ENCODE peak calls at places on chromosomes 12 and 14, in seven cellular contexts. One of them, this sample, is unnamed.

GRCh38 chr12:110111476-110112334 is 12.5 kb upstream of the IFT81 start:
- DNase-seq in cardiac muscle cell: no peak
- DNase-seq in heart right ventricle: no peak
- DNase-seq in GM23248: no peak
- DNase-seq in mammary epithelial cell: no peak
- DNase-seq in CD4-positive, alpha-beta memory T cell: no peak
- DNase-seq in naive thymus-derived CD4-positive, alpha-beta T cell: no peak
- DNase-seq in this sample: no peak

GRCh38 chr14:39015360-39015961 is 87.6 kb downstream of the SEC23A start:
- DNase-seq in cardiac muscle cell: peak; percentile 74
- DNase-seq in heart right ventricle: peak; percentile 25
- DNase-seq in GM23248: peak; percentile 71
- DNase-seq in mammary epithelial cell: peak; percentile 11
- DNase-seq in CD4-positive, alpha-beta memory T cell: peak; percentile 7
- DNase-seq in naive thymus-derived CD4-positive, alpha-beta T cell: peak; percentile 15
- DNase-seq in this sample: no peak

GRCh38 chr14:51396222-51396815 is 156.3 kb downstream of the TMX1 start:
- DNase-seq in cardiac muscle cell: peak; percentile 89
- DNase-seq in heart right ventricle: peak; percentile 10
- DNase-seq in GM23248: peak; percentile 96
- DNase-seq in mammary epithelial cell: peak; percentile 93
- DNase-seq in CD4-positive, alpha-beta memory T cell: no peak
- DNase-seq in naive thymus-derived CD4-positive, alpha-beta T cell: no peak
- DNase-seq in this sample: no peak

GRCh38 chr12:58171914-58172313 is 230.5 kb downstream of the ATP23 start:
- DNase-seq in cardiac muscle cell: peak; percentile 67
- DNase-seq in heart right ventricle: no peak
- DNase-seq in GM23248: peak; percentile 15
- DNase-seq in mammary epithelial cell: no peak
- DNase-seq in CD4-positive, alpha-beta memory T cell: no peak
- DNase-seq in naive thymus-derived CD4-positive, alpha-beta T cell: no peak
- DNase-seq in this sample: no peak

GRCh38 chr12:111066744-111067437 is 146.5 kb upstream of the MYL2 start:
- DNase-seq in cardiac muscle cell: no peak
- DNase-seq in heart right ventricle: no peak
- DNase-seq in GM23248: no peak
- DNase-seq in mammary epithelial cell: no peak
- DNase-seq in CD4-positive, alpha-beta memory T cell: no peak
- DNase-seq in naive thymus-derived CD4-positive, alpha-beta T cell: no peak
- DNase-seq in this sample: no peak

GRCh38 chr12:91189526-91189925 is 6.9 kb upstream of the DCN start:
- DNase-seq in cardiac muscle cell: peak; percentile 64
- DNase-seq in heart right ventricle: no peak
- DNase-seq in GM23248: peak; percentile 70
- DNase-seq in mammary epithelial cell: peak; percentile 33
- DNase-seq in CD4-positive, alpha-beta memory T cell: no peak
- DNase-seq in naive thymus-derived CD4-positive, alpha-beta T cell: no peak
- DNase-seq in this sample: no peak

GRCh38 chr14:25953532-25954144 is 644.2 kb downstream of the NOVA1 start:
- DNase-seq in cardiac muscle cell: peak; percentile 54
- DNase-seq in heart right ventricle: no peak
- DNase-seq in GM23248: peak; percentile 86
- DNase-seq in mammary epithelial cell: no peak
- DNase-seq in CD4-positive, alpha-beta memory T cell: no peak
- DNase-seq in naive thymus-derived CD4-positive, alpha-beta T cell: no peak
- DNase-seq in this sample: no peak

GRCh38 chr14:90061849-90062794 is at the start of gene KCNK13:
- DNase-seq in cardiac muscle cell: no peak
- DNase-seq in heart right ventricle: no peak
- DNase-seq in GM23248: peak; percentile 20
- DNase-seq in mammary epithelial cell: peak; percentile 28
- DNase-seq in CD4-positive, alpha-beta memory T cell: no peak
- DNase-seq in naive thymus-derived CD4-positive, alpha-beta T cell: no peak
- DNase-seq in this sample: no peak

GRCh38 chr14:60647081-60647836 is 2.0 kb downstream of the SIX1 start:
- DNase-seq in cardiac muscle cell: peak; percentile 32
- DNase-seq in heart right ventricle: no peak
- DNase-seq in GM23248: peak; percentile 91
- DNase-seq in mammary epithelial cell: peak; percentile 54
- DNase-seq in CD4-positive, alpha-beta memory T cell: no peak
- DNase-seq in naive thymus-derived CD4-positive, alpha-beta T cell: no peak
- DNase-seq in this sample: no peak

GRCh38 chr12:117069926-117070900 is 29.0 kb downstream of the TESC start:
- DNase-seq in cardiac muscle cell: no peak
- DNase-seq in heart right ventricle: no peak
- DNase-seq in GM23248: no peak
- DNase-seq in mammary epithelial cell: no peak
- DNase-seq in CD4-positive, alpha-beta memory T cell: no peak
- DNase-seq in naive thymus-derived CD4-positive, alpha-beta T cell: no peak
- DNase-seq in this sample: no peak

GRCh38 chr14:98103705-98104104 is 1168.3 kb downstream of the BCL11B start:
- DNase-seq in cardiac muscle cell: no peak
- DNase-seq in heart right ventricle: no peak
- DNase-seq in GM23248: no peak
- DNase-seq in mammary epithelial cell: no peak
- DNase-seq in CD4-positive, alpha-beta memory T cell: peak; percentile 15
- DNase-seq in naive thymus-derived CD4-positive, alpha-beta T cell: peak; percentile 73
- DNase-seq in this sample: no peak

GRCh38 chr14:33191855-33192254 is 253.2 kb downstream of the NPAS3 start:
- DNase-seq in cardiac muscle cell: no peak
- DNase-seq in heart right ventricle: no peak
- DNase-seq in GM23248: no peak
- DNase-seq in mammary epithelial cell: no peak
- DNase-seq in CD4-positive, alpha-beta memory T cell: no peak
- DNase-seq in naive thymus-derived CD4-positive, alpha-beta T cell: no peak
- DNase-seq in this sample: no peak

GRCh38 chr12:93908264-93908663 is 231.1 kb downstream of the CRADD start:
- DNase-seq in cardiac muscle cell: no peak
- DNase-seq in heart right ventricle: no peak
- DNase-seq in GM23248: no peak
- DNase-seq in mammary epithelial cell: no peak
- DNase-seq in CD4-positive, alpha-beta memory T cell: no peak
- DNase-seq in naive thymus-derived CD4-positive, alpha-beta T cell: no peak
- DNase-seq in this sample: no peak

GRCh38 chr12:103626498-103626897 is 39.4 kb downstream of the STAB2 start:
- DNase-seq in cardiac muscle cell: peak; percentile 47
- DNase-seq in heart right ventricle: peak; percentile 79
- DNase-seq in GM23248: peak; percentile 88
- DNase-seq in mammary epithelial cell: peak; percentile 66
- DNase-seq in CD4-positive, alpha-beta memory T cell: no peak
- DNase-seq in naive thymus-derived CD4-positive, alpha-beta T cell: no peak
- DNase-seq in this sample: no peak

GRCh38 chr12:11040162-11040561 is 9.0 kb upstream of the TAS2R31 start:
- DNase-seq in cardiac muscle cell: no peak
- DNase-seq in heart right ventricle: no peak
- DNase-seq in GM23248: peak; percentile 26
- DNase-seq in mammary epithelial cell: peak; percentile 5
- DNase-seq in CD4-positive, alpha-beta memory T cell: no peak
- DNase-seq in naive thymus-derived CD4-positive, alpha-beta T cell: no peak
- DNase-seq in this sample: no peak

GRCh38 chr12:52924764-52925716 is 20.2 kb upstream of the KRT8 start:
- DNase-seq in cardiac muscle cell: peak; percentile 94
- DNase-seq in heart right ventricle: no peak
- DNase-seq in GM23248: peak; percentile 86
- DNase-seq in mammary epithelial cell: peak; percentile 65
- DNase-seq in CD4-positive, alpha-beta memory T cell: no peak
- DNase-seq in naive thymus-derived CD4-positive, alpha-beta T cell: no peak
- DNase-seq in this sample: no peak

GRCh38 chr12:98998697-98999299 is 353.7 kb downstream of the APAF1 start:
- DNase-seq in cardiac muscle cell: peak; percentile 58
- DNase-seq in heart right ventricle: no peak
- DNase-seq in GM23248: peak; percentile 68
- DNase-seq in mammary epithelial cell: peak; percentile 26
- DNase-seq in CD4-positive, alpha-beta memory T cell: no peak
- DNase-seq in naive thymus-derived CD4-positive, alpha-beta T cell: no peak
- DNase-seq in this sample: no peak

GRCh38 chr12:79634957-79635471 is 55.8 kb downstream of the PAWR start:
- DNase-seq in cardiac muscle cell: no peak
- DNase-seq in heart right ventricle: no peak
- DNase-seq in GM23248: peak; percentile 78
- DNase-seq in mammary epithelial cell: peak; percentile 81
- DNase-seq in CD4-positive, alpha-beta memory T cell: no peak
- DNase-seq in naive thymus-derived CD4-positive, alpha-beta T cell: no peak
- DNase-seq in this sample: no peak

GRCh38 chr12:112124918-112125249 is 476 bp upstream of the TRAFD1 start:
- DNase-seq in cardiac muscle cell: no peak
- DNase-seq in heart right ventricle: no peak
- DNase-seq in GM23248: no peak
- DNase-seq in mammary epithelial cell: no peak
- DNase-seq in CD4-positive, alpha-beta memory T cell: no peak
- DNase-seq in naive thymus-derived CD4-positive, alpha-beta T cell: no peak
- DNase-seq in this sample: no peak

DNA sequence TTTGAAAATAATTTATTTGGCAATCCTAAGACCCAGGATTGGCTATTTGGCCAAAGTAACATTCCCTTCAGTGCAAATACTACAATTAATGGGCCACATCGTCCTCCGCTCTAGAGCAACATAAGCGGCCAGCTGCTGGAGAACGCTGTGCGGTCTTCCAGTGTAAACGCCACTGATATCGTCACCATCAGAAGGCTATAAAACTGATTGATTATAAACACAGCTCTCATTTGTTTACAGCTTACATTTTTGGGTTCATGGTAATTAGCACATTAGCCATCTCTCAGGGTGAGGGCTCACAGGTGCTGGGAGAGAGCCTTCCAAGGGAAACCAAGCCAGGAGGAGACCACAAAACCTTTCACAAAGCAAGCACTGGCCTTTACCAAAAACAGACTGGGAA is 130.2 kb upstream of the BMP4 start:
- DNase-seq in cardiac muscle cell: no peak
- DNase-seq in heart right ventricle: no peak
- DNase-seq in GM23248: no peak
- DNase-seq in mammary epithelial cell: no peak
- DNase-seq in CD4-positive, alpha-beta memory T cell: no peak
- DNase-seq in naive thymus-derived CD4-positive, alpha-beta T cell: no peak
- DNase-seq in this sample: no peak
- H3K9me3 ChIP-seq in cardiac muscle cell: no peaks in the 10 kb centered on the region
- H3K9me3 ChIP-seq in heart right ventricle: no peaks in the 10 kb centered on the region
- H3K9me3 ChIP-seq in GM23248: no peaks in the 10 kb centered on the region
- H3K9me3 ChIP-seq in mammary epithelial cell: no peaks in the 10 kb centered on the region
- H3K9me3 ChIP-seq in CD4-positive, alpha-beta memory T cell: no peaks in the 10 kb centered on the region
- H3K9me3 ChIP-seq in naive thymus-derived CD4-positive, alpha-beta T cell: no peaks in the 10 kb centered on the region
- H3K9me3 ChIP-seq in this sample: no peaks in the 10 kb centered on the region

DNA sequence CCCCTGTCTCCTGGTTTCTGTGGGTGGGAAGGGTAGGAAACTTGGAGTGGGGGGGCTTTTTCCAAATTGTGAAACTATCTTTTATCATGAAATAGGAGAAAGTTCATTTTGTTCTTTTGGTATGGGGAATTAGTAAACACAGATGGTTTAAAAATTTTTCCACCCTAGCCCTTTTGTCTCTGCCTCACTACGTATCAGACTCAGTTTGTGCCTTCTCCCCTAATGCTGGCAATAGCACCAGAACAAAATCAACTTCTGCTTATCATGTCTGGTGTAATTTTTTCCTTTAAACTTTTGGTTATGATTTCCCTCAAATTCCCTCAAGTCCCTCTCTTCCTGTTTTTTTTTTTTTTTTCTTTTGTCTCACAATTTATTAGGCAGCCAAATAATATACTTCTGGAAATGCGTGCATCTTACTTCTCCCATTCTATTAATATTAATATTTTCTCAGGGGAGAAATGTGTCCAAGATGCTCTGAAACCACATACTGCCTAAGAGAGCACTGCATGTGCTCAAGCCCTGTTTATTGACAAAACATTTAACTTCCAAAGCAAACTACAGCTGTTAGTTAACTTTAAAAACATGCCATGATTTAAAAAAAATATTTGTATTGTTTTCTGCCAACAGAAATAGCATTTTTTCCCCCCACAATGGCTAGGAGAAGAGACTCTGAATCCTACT is 35.4 kb downstream of the TESPA1 start:
- DNase-seq in cardiac muscle cell: no peak
- DNase-seq in heart right ventricle: no peak
- DNase-seq in GM23248: no peak
- DNase-seq in mammary epithelial cell: no peak
- DNase-seq in CD4-positive, alpha-beta memory T cell: no peak
- DNase-seq in naive thymus-derived CD4-positive, alpha-beta T cell: no peak
- DNase-seq in this sample: no peak
- H3K9me3 ChIP-seq in cardiac muscle cell: no peaks in the 10 kb centered on the region
- H3K9me3 ChIP-seq in heart right ventricle: no peaks in the 10 kb centered on the region
- H3K9me3 ChIP-seq in GM23248: no peaks in the 10 kb centered on the region
- H3K9me3 ChIP-seq in mammary epithelial cell: no peaks in the 10 kb centered on the region
- H3K9me3 ChIP-seq in CD4-positive, alpha-beta memory T cell: no peaks in the 10 kb centered on the region
- H3K9me3 ChIP-seq in naive thymus-derived CD4-positive, alpha-beta T cell: no peaks in the 10 kb centered on the region
- H3K9me3 ChIP-seq in this sample: no peaks in the 10 kb centered on the region

GRCh38 chr14:68427550-68427890 is 365.3 kb downstream of the ZFP36L1 start:
- DNase-seq in cardiac muscle cell: no peak
- DNase-seq in heart right ventricle: no peak
- DNase-seq in GM23248: no peak
- DNase-seq in mammary epithelial cell: no peak
- DNase-seq in CD4-positive, alpha-beta memory T cell: no peak
- DNase-seq in naive thymus-derived CD4-positive, alpha-beta T cell: no peak
- DNase-seq in this sample: no peak
- H3K9me3 ChIP-seq in cardiac muscle cell: no peaks in the 10 kb centered on the region
- H3K9me3 ChIP-seq in heart right ventricle: no peaks in the 10 kb centered on the region
- H3K9me3 ChIP-seq in GM23248: no peaks in the 10 kb centered on the region
- H3K9me3 ChIP-seq in mammary epithelial cell: peaks cover 6% of the 10 kb centered on the region
- H3K9me3 ChIP-seq in CD4-positive, alpha-beta memory T cell: no peaks in the 10 kb centered on the region
- H3K9me3 ChIP-seq in naive thymus-derived CD4-positive, alpha-beta T cell: no peaks in the 10 kb centered on the region
- H3K9me3 ChIP-seq in this sample: no peaks in the 10 kb centered on the region

GRCh38 chr14:29274890-29275651 is 508.5 kb downstream of the FOXG1 start:
- DNase-seq in cardiac muscle cell: no peak
- DNase-seq in heart right ventricle: no peak
- DNase-seq in GM23248: no peak
- DNase-seq in mammary epithelial cell: no peak
- DNase-seq in CD4-positive, alpha-beta memory T cell: no peak
- DNase-seq in naive thymus-derived CD4-positive, alpha-beta T cell: no peak
- DNase-seq in this sample: no peak
- H3K9me3 ChIP-seq in cardiac muscle cell: no peaks in the 10 kb centered on the region
- H3K9me3 ChIP-seq in heart right ventricle: no peaks in the 10 kb centered on the region
- H3K9me3 ChIP-seq in GM23248: no peaks in the 10 kb centered on the region
- H3K9me3 ChIP-seq in mammary epithelial cell: peaks cover 2% of the 10 kb centered on the region
- H3K9me3 ChIP-seq in CD4-positive, alpha-beta memory T cell: no peaks in the 10 kb centered on the region
- H3K9me3 ChIP-seq in naive thymus-derived CD4-positive, alpha-beta T cell: no peaks in the 10 kb centered on the region
- H3K9me3 ChIP-seq in this sample: no peaks in the 10 kb centered on the region

DNA sequence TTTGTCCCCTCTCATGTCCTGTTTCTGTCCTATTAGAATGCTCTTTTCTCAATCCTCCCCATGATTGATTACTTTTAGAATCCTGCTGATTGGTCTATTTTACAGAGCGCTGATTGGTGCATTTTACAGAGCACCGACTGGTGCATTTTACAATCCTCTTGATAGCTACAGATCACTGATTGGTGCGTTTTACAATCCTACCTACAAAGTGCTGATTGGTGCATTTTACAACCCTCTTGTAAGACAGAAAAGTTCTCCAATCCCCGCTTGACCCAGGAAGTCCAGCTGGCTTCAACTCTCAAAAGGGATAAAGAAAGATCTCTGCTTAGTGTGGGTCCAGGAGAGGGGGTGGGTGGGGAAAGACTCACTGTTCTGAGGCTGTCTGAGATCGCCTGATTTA is 71.3 kb downstream of the DHRS2 start:
- DNase-seq in cardiac muscle cell: no peak
- DNase-seq in heart right ventricle: no peak
- DNase-seq in GM23248: no peak
- DNase-seq in mammary epithelial cell: no peak
- DNase-seq in CD4-positive, alpha-beta memory T cell: no peak
- DNase-seq in naive thymus-derived CD4-positive, alpha-beta T cell: no peak
- DNase-seq in this sample: no peak
- H3K9me3 ChIP-seq in cardiac muscle cell: no peaks in the 10 kb centered on the region
- H3K9me3 ChIP-seq in heart right ventricle: peaks cover 6% of the 10 kb centered on the region
- H3K9me3 ChIP-seq in GM23248: no peaks in the 10 kb centered on the region
- H3K9me3 ChIP-seq in mammary epithelial cell: no peaks in the 10 kb centered on the region
- H3K9me3 ChIP-seq in CD4-positive, alpha-beta memory T cell: no peaks in the 10 kb centered on the region
- H3K9me3 ChIP-seq in naive thymus-derived CD4-positive, alpha-beta T cell: peaks cover 11% of the 10 kb centered on the region
- H3K9me3 ChIP-seq in this sample: no peaks in the 10 kb centered on the region

This sample was measured in T-helper 17 cell.